ENCODE peak calls at places on chromosomes 12 and 14, in five cellular contexts. One of them, this sample, is unnamed.
A peak's percentile ranks its signal among the peaks of the same experiment; 100 is the strongest.

GRCh38 chr14:68622856-68623255 is 170.0 kb downstream of the ZFP36L1 start:
- DNase-seq in stimulated activated CD8-positive, alpha-beta memory T cell treated with anti-CD3 and anti-CD28 coated beads, Interleukin-2, amount 100 ng/mL, for 1 hour: no peak
- DNase-seq in endodermal cell: peak; percentile 13
- DNase-seq in left ventricle myocardium superior: no peak
- DNase-seq in renal cortical epithelial cell: no peak
- DNase-seq in this sample: no peak

GRCh38 chr12:42299392-42300308 is 26.2 kb downstream of the ZCRB1 start:
- DNase-seq in stimulated activated CD8-positive, alpha-beta memory T cell treated with anti-CD3 and anti-CD28 coated beads, Interleukin-2, amount 100 ng/mL, for 1 hour: peak; percentile 13
- DNase-seq in endodermal cell: no peak
- DNase-seq in left ventricle myocardium superior: no peak
- DNase-seq in renal cortical epithelial cell: peak; percentile 52
- DNase-seq in this sample: no peak

GRCh38 chr12:130335517-130336392 is 1.9 kb upstream of the PIWIL1 start:
- DNase-seq in left ventricle myocardium superior: no peak
- DNase-seq in renal cortical epithelial cell: peak; percentile 59
- DNase-seq in stimulated activated CD8-positive, alpha-beta memory T cell treated with anti-CD3 and anti-CD28 coated beads, Interleukin-2, amount 100 ng/mL, for 1 hour: no peak
- DNase-seq in endodermal cell: peak; percentile 82
- DNase-seq in this sample: no peak

GRCh38 chr12:103697912-103698751 is 111.1 kb downstream of the STAB2 start:
- DNase-seq in stimulated activated CD8-positive, alpha-beta memory T cell treated with anti-CD3 and anti-CD28 coated beads, Interleukin-2, amount 100 ng/mL, for 1 hour: no peak
- DNase-seq in endodermal cell: no peak
- DNase-seq in left ventricle myocardium superior: no peak
- DNase-seq in renal cortical epithelial cell: no peak
- DNase-seq in this sample: no peak

GRCh38 chr12:68462799-68463198 is 130.6 kb upstream of the MDM1 start:
- DNase-seq in renal cortical epithelial cell: no peak
- DNase-seq in endodermal cell: no peak
- DNase-seq in stimulated activated CD8-positive, alpha-beta memory T cell treated with anti-CD3 and anti-CD28 coated beads, Interleukin-2, amount 100 ng/mL, for 1 hour: no peak
- DNase-seq in left ventricle myocardium superior: no peak
- DNase-seq in this sample: no peak

GRCh38 chr12:60920841-60921495 is 1325.1 kb downstream of the SLC16A7 start:
- DNase-seq in left ventricle myocardium superior: no peak
- DNase-seq in renal cortical epithelial cell: no peak
- DNase-seq in stimulated activated CD8-positive, alpha-beta memory T cell treated with anti-CD3 and anti-CD28 coated beads, Interleukin-2, amount 100 ng/mL, for 1 hour: no peak
- DNase-seq in endodermal cell: no peak
- DNase-seq in this sample: no peak

GRCh38 chr12:105931104-105931503 is 207.7 kb downstream of the NUAK1 start:
- DNase-seq in renal cortical epithelial cell: peak; percentile 32
- DNase-seq in stimulated activated CD8-positive, alpha-beta memory T cell treated with anti-CD3 and anti-CD28 coated beads, Interleukin-2, amount 100 ng/mL, for 1 hour: no peak
- DNase-seq in left ventricle myocardium superior: no peak
- DNase-seq in endodermal cell: no peak
- DNase-seq in this sample: no peak

GRCh38 chr12:3527181-3527580 is 36.2 kb downstream of the PRMT8 start:
- DNase-seq in left ventricle myocardium superior: no peak
- DNase-seq in renal cortical epithelial cell: peak; percentile 16
- DNase-seq in stimulated activated CD8-positive, alpha-beta memory T cell treated with anti-CD3 and anti-CD28 coated beads, Interleukin-2, amount 100 ng/mL, for 1 hour: no peak
- DNase-seq in endodermal cell: no peak
- DNase-seq in this sample: no peak

GRCh38 chr12:82176016-82176415 is 182.2 kb downstream of the CCDC59 start:
- DNase-seq in endodermal cell: no peak
- DNase-seq in left ventricle myocardium superior: no peak
- DNase-seq in stimulated activated CD8-positive, alpha-beta memory T cell treated with anti-CD3 and anti-CD28 coated beads, Interleukin-2, amount 100 ng/mL, for 1 hour: no peak
- DNase-seq in renal cortical epithelial cell: no peak
- DNase-seq in this sample: no peak

GRCh38 chr12:67811437-67812361 is 163.2 kb downstream of the DYRK2 start:
- DNase-seq in stimulated activated CD8-positive, alpha-beta memory T cell treated with anti-CD3 and anti-CD28 coated beads, Interleukin-2, amount 100 ng/mL, for 1 hour: no peak
- DNase-seq in renal cortical epithelial cell: peak; percentile 78
- DNase-seq in endodermal cell: no peak
- DNase-seq in left ventricle myocardium superior: no peak
- DNase-seq in this sample: no peak

GRCh38 chr12:21763531-21763930 is 11.0 kb downstream of the KCNJ8 start:
- DNase-seq in left ventricle myocardium superior: no peak
- DNase-seq in stimulated activated CD8-positive, alpha-beta memory T cell treated with anti-CD3 and anti-CD28 coated beads, Interleukin-2, amount 100 ng/mL, for 1 hour: no peak
- DNase-seq in renal cortical epithelial cell: no peak
- DNase-seq in endodermal cell: no peak
- DNase-seq in this sample: no peak

GRCh38 chr12:3587402-3588013 is 96.5 kb downstream of the PRMT8 start:
- DNase-seq in stimulated activated CD8-positive, alpha-beta memory T cell treated with anti-CD3 and anti-CD28 coated beads, Interleukin-2, amount 100 ng/mL, for 1 hour: no peak
- DNase-seq in renal cortical epithelial cell: no peak
- DNase-seq in left ventricle myocardium superior: no peak
- DNase-seq in endodermal cell: no peak
- DNase-seq in this sample: no peak